ENCODE peak calls at places on chromosomes 16 and 17, in four cellular contexts. J is SK-N-SH, N is fibroblast of lung, L is HCT116. U is an unnamed sample.

GRCh38 chr16:25037221-25037620 is 22.1 kb upstream of the ARHGAP17 start:
- DNase-seq in J (no peak), N (no peak), L (no peak), U (no peak)

GRCh38 chr17:17667947-17668346 is 13.3 kb upstream of the RAI1 start:
- DNase-seq in J (no peak), N (no peak), L (no peak), U (no peak)

GRCh38 chr16:23520500-23520899 is 10.2 kb upstream of the GGA2 start:
- DNase-seq in J (no peak), N (no peak), L (no peak), U (no peak)

GRCh38 chr17:55448681-55449080 is 27.0 kb upstream of the MMD start:
- DNase-seq in J (no peak), N (peak), L (no peak), U (peak)

GRCh38 chr17:43853546-43853945 is 6.6 kb downstream of the CD300LG start:
- DNase-seq in J (no peak), N (no peak), L (no peak), U (no peak)

GRCh38 chr17:43714338-43715149 is 44.0 kb downstream of the SOST start:
- DNase-seq in J (no peak), N (no peak), L (no peak), U (no peak)

GRCh38 chr17:4691686-4692085 is 12.3 kb downstream of the PELP1 start:
- DNase-seq in J (no peak), N (peak), L (no peak), U (no peak)

GRCh38 chr16:72455743-72456659 is 284.0 kb upstream of the PMFBP1 start:
- DNase-seq in J (no peak), N (no peak), L (no peak), U (no peak)

GRCh38 chr16:546909-547770 is 13.1 kb upstream of the PRR35 start:
- DNase-seq in J (peak), N (peak), L (no peak), U (no peak)

GRCh38 chr16:48503779-48504178 is 106.2 kb downstream of the N4BP1 start:
- DNase-seq in J (peak), N (peak), L (no peak), U (no peak)

GRCh38 chr17:6455321-6455705 is 11.1 kb downstream of the PIMREG start:
- DNase-seq in J (peak), N (peak), L (no peak), U (no peak)

GRCh38 chr17:29645516-29646051 is 22.9 kb upstream of the CORO6 start:
- DNase-seq in J (peak), N (peak), L (no peak), U (no peak)

GRCh38 chr17:22470411-22471175 is 778.3 kb downstream of the KCNJ18 start:
- DNase-seq in J (no peak), N (no peak), L (no peak), U (no peak)

GRCh38 chr17:52383493-52384100 is 225.1 kb upstream of the CA10 start:
- DNase-seq in J (peak), N (peak), L (peak), U (peak)

GRCh38 chr17:77349976-77350830 is 209.4 kb downstream of the SEC14L1 start:
- DNase-seq in J (no peak), N (peak), L (no peak), U (no peak)

GRCh38 chr16:83606486-83607030 is 201.2 kb upstream of the HSBP1 start:
- DNase-seq in J (no peak), N (no peak), L (peak), U (no peak)

GRCh38 chr16:83599789-83600462 is 207.9 kb upstream of the HSBP1 start:
- DNase-seq in J (no peak), N (no peak), L (no peak), U (no peak)

GRCh38 chr16:83603981-83604570 is 203.7 kb upstream of the HSBP1 start:
- DNase-seq in J (no peak), N (no peak), L (no peak), U (no peak)

DNA sequence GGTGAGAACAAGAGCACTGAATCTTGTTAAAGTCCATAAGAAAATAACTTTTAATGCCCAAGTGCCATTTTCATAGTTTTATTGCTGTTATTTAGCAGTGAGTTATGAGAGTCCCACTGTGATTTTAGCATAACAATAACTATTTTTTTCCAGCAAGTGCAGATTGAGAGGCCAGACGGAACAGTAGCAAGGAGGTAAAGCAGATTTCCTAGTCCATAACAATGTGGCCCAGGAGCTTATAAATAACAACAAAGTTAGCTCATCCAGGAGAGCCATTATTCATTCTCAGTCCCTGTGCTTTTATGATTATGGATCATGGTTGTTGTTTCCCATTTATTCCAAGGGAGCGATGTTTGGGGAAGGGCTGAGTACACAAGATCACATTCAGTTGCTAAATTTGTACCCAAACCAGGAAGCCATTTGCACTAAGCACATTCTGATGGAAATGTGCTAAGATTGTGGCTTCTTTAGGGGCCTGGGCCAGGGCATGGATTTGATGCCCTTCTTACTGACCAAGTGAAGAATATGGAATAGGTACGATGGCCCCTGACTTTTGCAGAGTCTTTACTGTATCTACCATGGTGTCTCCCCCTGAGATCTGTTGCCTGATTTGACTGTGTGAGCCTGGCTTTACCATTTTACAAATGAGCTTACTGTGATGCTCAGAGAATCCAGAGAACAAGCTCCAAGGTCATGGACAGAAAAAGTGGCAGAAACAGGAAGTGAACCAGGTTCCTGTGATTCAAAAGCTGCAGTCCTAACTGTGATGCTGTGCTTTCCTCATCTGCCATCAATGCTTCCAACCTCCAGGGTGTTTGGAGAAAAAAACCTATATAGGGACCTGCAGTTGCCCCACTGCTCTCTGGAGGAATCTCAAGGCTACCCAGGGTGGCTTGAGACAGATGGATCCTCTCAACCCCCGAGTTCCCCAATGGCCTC is 204.7 kb upstream of the HSBP1 start:
- DNase-seq in J (no peak), N (no peak), L (no peak), U (no peak)
- TF ChIP-seq CTCF in J (no peak), N (no peak), L (no peak), U (no peak)

DNA sequence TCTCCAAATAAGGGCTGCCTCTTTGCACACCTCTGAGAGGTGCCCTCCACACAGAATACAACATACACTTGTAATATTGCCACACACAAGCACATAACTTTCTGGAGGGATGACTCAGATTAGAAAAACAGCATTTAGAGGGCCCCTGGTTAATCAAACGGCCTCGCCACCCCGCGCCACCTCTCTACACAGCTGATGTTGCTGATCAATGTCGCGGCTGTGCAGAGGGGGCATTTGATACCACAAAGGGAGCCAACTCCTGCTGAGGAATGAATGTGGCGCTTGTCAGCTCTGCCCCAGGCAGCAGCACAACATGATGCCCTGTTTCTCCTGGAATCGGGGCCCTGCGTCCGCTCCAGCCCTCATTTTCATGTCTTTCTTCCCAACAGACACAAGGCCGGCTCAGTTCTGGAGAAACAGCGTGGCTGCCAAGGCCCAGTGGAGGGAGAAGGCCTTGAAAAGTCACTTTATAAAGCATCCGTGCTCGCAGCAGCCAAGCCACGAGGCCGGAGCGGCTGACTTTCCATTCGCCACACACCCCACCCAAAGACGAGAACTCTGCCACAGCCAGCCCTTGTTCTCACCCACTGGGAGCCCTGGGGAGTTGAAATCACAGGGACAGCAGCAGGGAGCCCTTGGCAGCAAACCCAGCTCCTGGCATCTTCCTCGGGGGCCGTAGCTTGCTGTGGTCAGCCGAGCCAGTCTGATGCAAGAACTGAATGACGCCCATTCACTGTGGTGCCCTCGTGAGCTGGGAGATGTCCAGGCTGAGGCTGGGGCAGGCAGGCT is 65.7 kb downstream of the XYLT1 start:
- DNase-seq in J (peak), N (peak), L (no peak), U (no peak)
- H2AFZ ChIP-seq in J (no peak), N (peak), L (no peak), U (no peak)

GRCh38 chr17:39094607-39095308 is 56.7 kb downstream of the PLXDC1 start:
- DNase-seq in J (no peak), N (no peak), L (no peak), U (no peak)

GRCh38 chr17:39097159-39097519 is 54.3 kb downstream of the PLXDC1 start:
- DNase-seq in J (no peak), N (no peak), L (no peak), U (no peak)

GRCh38 chr17:39097537-39097936 is 53.9 kb downstream of the PLXDC1 start:
- DNase-seq in J (no peak), N (no peak), L (no peak), U (no peak)

GRCh38 chr17:39095309-39095686 is 56.1 kb downstream of the PLXDC1 start:
- DNase-seq in J (no peak), N (no peak), L (no peak), U (no peak)

DNA sequence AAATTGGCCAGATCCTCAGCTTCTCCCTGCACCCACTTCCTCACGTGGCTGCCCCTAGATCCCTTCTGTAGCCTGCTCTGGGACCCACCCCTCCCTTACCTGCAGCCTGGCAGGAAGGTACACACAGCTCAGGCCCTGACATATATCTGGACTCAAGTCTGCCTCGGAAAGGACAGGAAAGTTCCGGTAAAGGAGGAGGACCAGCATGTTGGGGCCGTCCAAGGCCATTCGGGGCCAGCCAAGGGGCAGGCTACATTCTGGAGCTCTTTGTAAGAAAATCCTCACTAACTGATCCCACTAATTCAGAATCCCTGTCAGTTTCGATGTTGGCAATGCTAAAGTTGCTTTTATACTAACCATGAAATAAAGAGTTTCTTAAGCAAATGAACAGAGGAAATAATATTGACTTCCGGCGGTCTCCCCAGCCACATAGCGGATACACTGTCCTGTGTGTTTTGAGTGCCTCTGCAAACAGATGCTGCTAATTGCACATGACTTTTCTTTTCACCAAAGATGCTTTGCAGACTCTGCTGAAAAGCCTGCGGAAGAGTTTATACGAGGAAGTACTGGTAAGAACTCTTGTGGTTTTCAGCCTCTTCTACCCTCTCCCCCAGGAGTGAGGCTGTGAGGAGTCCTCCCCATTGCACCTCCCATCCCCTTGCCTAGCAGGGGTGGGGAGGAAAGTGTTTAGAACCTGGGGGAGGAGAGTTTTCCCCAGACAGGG is 54.8 kb downstream of the PLXDC1 start:
- DNase-seq in J (no peak), N (no peak), L (no peak), U (no peak)
- H3K4me2 ChIP-seq in J (no peak), N (no peak), L (no peak), U (no peak)

DNA sequence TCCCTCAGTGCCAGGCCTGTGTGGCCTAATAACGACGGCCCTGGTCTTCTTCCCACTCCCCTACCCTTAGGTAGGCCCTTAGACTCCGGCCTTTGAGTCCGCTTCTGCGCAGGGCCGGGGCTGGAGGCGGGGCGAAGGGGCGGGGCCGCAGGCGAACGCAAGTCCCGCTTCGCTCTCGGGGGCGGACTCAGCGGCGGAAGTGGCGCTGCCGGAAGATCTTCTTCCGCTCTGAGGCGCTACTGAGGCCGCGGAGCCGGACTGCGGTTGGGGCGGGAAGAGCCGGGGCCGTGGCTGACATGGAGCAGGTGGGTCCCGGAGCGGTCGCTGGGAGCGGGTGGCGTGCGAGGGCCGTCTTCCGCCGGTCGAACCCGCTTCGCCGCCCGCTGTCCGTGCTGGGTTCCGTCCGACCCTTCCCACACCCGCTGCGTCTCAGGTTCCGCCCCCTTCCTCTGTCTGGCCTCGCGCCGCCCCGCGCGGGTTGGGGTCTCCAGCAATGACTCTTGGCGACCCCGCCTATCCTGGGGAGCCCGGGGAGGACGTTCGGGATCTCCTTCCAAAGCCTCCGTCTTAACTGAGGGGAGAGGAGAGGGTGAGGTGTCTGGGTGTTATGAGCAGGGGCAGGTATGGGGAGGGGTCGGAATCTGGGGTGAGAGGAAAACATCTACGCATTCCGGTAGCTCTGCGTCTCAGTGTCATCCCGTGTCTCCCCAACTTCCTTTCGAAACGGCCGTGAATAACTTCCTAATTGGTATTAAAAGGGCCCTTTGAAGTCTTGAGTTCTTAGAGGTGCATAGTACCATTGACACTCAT is at the start of gene STARD3:
- DNase-seq in J (peak), N (peak), L (peak), U (peak)
- TF ChIP-seq CTCF in J (no peak), N (no peak), L (no peak), U (no peak)